ENCODE peak calls at places on chromosome 1, in five cellular contexts. One of them, this sample, is unnamed.

GRCh38 chr1:204672482-204673216 is 12.9 kb downstream of the LRRN2 start:
- DNase-seq in colonic mucosa: no peak
- DNase-seq in testis: no peak
- DNase-seq in dorsolateral prefrontal cortex: peak; percentile 75
- DNase-seq in transverse colon: no peak
- DNase-seq in this sample: no peak

GRCh38 chr1:186082235-186082937 is 292.7 kb downstream of the TPR start:
- DNase-seq in colonic mucosa: peak; percentile 91
- DNase-seq in transverse colon: peak; percentile 86
- DNase-seq in dorsolateral prefrontal cortex: no peak
- DNase-seq in testis: peak; percentile 66
- DNase-seq in this sample: peak; percentile 86

GRCh38 chr1:58430355-58431335 is 115.9 kb downstream of the OMA1 start:
- DNase-seq in transverse colon: no peak
- DNase-seq in dorsolateral prefrontal cortex: no peak
- DNase-seq in colonic mucosa: no peak
- DNase-seq in testis: peak; percentile 28
- DNase-seq in this sample: no peak

GRCh38 chr1:77991638-77992037 is 12.8 kb upstream of the FUBP1 start:
- DNase-seq in testis: no peak
- DNase-seq in dorsolateral prefrontal cortex: no peak
- DNase-seq in transverse colon: no peak
- DNase-seq in colonic mucosa: no peak
- DNase-seq in this sample: no peak

GRCh38 chr1:2316451-2316940 is 74.9 kb downstream of the MORN1 start:
- DNase-seq in dorsolateral prefrontal cortex: no peak
- DNase-seq in transverse colon: no peak
- DNase-seq in testis: no peak
- DNase-seq in colonic mucosa: no peak
- DNase-seq in this sample: no peak

GRCh38 chr1:94101613-94101940 is 19.4 kb downstream of the ABCA4 start:
- DNase-seq in transverse colon: no peak
- DNase-seq in dorsolateral prefrontal cortex: no peak
- DNase-seq in colonic mucosa: no peak
- DNase-seq in testis: no peak
- DNase-seq in this sample: no peak

GRCh38 chr1:174021611-174022079 is 512 bp downstream of the RC3H1 start:
- DNase-seq in testis: peak; percentile 72
- DNase-seq in colonic mucosa: peak; percentile 64
- DNase-seq in transverse colon: peak; percentile 53
- DNase-seq in dorsolateral prefrontal cortex: peak; percentile 56
- DNase-seq in this sample: no peak

GRCh38 chr1:184945678-184946412 is 28.5 kb downstream of the NIBAN1 start:
- DNase-seq in testis: no peak
- DNase-seq in transverse colon: no peak
- DNase-seq in dorsolateral prefrontal cortex: no peak
- DNase-seq in colonic mucosa: no peak
- DNase-seq in this sample: peak; percentile 75

GRCh38 chr1:54569339-54569738 is 21.3 kb downstream of the ACOT11 start:
- DNase-seq in testis: no peak
- DNase-seq in dorsolateral prefrontal cortex: no peak
- DNase-seq in colonic mucosa: no peak
- DNase-seq in transverse colon: no peak
- DNase-seq in this sample: no peak

GRCh38 chr1:33242652-33243051 is 13.6 kb upstream of the ZNF362 start:
- DNase-seq in colonic mucosa: no peak
- DNase-seq in transverse colon: no peak
- DNase-seq in testis: no peak
- DNase-seq in dorsolateral prefrontal cortex: no peak
- DNase-seq in this sample: no peak

GRCh38 chr1:228471762-228472398 is 15.3 kb upstream of the RNF187 start:
- DNase-seq in colonic mucosa: peak; percentile 33
- DNase-seq in testis: no peak
- DNase-seq in dorsolateral prefrontal cortex: no peak
- DNase-seq in transverse colon: no peak
- DNase-seq in this sample: peak; percentile 70

GRCh38 chr1:228471154-228471761 is 15.9 kb upstream of the RNF187 start:
- DNase-seq in transverse colon: no peak
- DNase-seq in dorsolateral prefrontal cortex: no peak
- DNase-seq in colonic mucosa: no peak
- DNase-seq in testis: no peak
- DNase-seq in this sample: no peak

GRCh38 chr1:228465571-228466146 is 21.5 kb upstream of the RNF187 start:
- DNase-seq in dorsolateral prefrontal cortex: no peak
- DNase-seq in testis: no peak
- DNase-seq in transverse colon: no peak
- DNase-seq in colonic mucosa: no peak
- DNase-seq in this sample: no peak

GRCh38 chr1:228472655-228473054 is 14.5 kb upstream of the RNF187 start:
- DNase-seq in colonic mucosa: no peak
- DNase-seq in testis: no peak
- DNase-seq in dorsolateral prefrontal cortex: no peak
- DNase-seq in transverse colon: no peak
- DNase-seq in this sample: no peak

DNA sequence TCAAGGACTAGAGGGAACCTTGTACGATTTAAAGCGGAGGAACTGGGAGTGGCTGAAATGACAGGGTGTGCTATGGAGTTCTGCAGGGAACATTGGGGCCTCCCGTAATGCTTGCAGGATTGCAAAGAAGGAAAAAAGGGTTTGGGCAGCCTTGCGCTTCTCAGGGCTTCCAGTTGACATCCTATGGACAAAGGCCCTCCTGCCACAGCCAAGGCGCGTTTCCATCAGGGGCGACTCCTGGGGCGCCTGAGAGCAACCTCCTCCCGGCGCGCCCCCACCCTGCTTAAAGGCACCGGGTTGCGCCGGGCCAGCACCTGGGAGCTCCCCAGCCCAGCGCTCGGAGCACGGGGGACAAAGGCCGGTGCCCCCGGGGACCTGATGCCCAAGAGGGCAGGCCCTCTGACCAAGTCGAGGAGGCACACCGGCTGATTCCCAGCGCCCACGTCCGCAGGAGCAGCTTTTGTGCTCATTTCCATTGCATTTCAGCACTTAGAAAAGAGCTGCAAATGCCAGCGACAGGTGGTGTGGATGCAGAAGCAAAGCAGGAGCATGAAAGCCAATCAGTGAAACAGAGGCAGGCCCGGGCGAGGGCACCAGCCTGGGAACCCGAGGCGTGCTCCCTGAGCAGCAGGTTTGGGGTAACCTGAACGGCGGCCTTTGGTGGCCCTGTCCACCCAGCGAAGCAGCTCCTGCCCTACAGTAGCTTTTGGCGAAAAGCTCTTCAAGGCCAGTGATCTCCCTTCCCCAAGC is 17.6 kb upstream of the RNF187 start:
- DNase-seq in colonic mucosa: no peak
- DNase-seq in transverse colon: no peak
- DNase-seq in testis: no peak
- DNase-seq in dorsolateral prefrontal cortex: no peak
- DNase-seq in this sample: no peak
- H3K4me3 ChIP-seq in colonic mucosa: no peak overlapping the region
- H3K4me3 ChIP-seq in transverse colon: no peak overlapping the region
- H3K4me3 ChIP-seq in testis: no peak overlapping the region
- H3K4me3 ChIP-seq in dorsolateral prefrontal cortex: no peak overlapping the region
- H3K4me3 ChIP-seq in this sample: no peak overlapping the region

DNA sequence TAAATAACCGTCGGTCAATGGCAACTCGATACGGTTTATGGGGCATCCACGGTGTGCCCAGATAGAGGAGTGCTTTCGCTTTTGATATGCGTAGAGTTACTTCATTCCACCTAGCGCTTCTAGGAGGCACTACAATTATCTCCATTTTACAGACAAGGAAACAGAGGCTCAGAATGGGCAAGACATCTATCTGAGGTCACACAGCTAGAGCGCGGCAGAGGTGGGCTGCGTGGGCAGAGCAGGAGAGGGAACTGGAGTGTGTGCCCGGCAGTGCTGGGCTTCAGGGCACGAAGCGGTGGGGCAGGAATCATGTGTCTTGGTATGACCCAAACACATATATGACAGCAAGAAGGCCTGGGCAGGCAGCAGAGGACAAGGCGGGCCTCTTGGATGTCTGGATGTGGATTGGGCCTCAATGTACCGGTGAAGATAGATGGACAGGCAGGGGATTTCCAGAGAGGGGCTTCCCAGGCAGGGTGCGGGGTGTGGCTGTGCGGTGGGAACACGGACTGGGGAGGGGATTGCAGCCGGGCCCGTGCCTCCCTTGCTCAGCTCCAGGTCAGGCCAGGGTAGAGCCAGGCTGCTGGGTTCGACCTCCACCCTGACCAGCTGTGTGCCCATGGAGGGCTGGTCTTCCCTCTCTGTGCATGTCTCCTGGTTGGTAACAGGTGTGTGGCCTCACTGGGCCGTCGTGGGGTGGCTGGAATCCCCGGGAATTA is 21.2 kb downstream of the TP73 start:
- DNase-seq in dorsolateral prefrontal cortex: no peak
- DNase-seq in testis: no peak
- DNase-seq in transverse colon: no peak
- DNase-seq in colonic mucosa: no peak
- DNase-seq in this sample: no peak
- H3K4me3 ChIP-seq in dorsolateral prefrontal cortex: no peak overlapping the region
- H3K4me3 ChIP-seq in testis: no peak overlapping the region
- H3K4me3 ChIP-seq in transverse colon: no peak overlapping the region
- H3K4me3 ChIP-seq in colonic mucosa: no peak overlapping the region
- H3K4me3 ChIP-seq in this sample: no peak overlapping the region

GRCh38 chr1:27153549-27153886 is 1.4 kb downstream of the SLC9A1 start:
- DNase-seq in testis: no peak
- DNase-seq in dorsolateral prefrontal cortex: no peak
- DNase-seq in colonic mucosa: peak; percentile 58
- DNase-seq in transverse colon: peak; percentile 47
- DNase-seq in this sample: no peak

GRCh38 chr1:27153927-27154358 is 982 bp downstream of the SLC9A1 start:
- DNase-seq in colonic mucosa: no peak
- DNase-seq in testis: no peak
- DNase-seq in transverse colon: no peak
- DNase-seq in dorsolateral prefrontal cortex: no peak
- DNase-seq in this sample: no peak

GRCh38 chr1:27154469-27154990 is 395 bp downstream of the SLC9A1 start:
- DNase-seq in testis: no peak
- DNase-seq in colonic mucosa: no peak
- DNase-seq in dorsolateral prefrontal cortex: no peak
- DNase-seq in transverse colon: no peak
- DNase-seq in this sample: no peak

GRCh38 chr1:27152004-27152828 is 2.7 kb downstream of the SLC9A1 start:
- DNase-seq in testis: peak; percentile 24
- DNase-seq in colonic mucosa: no peak
- DNase-seq in transverse colon: no peak
- DNase-seq in dorsolateral prefrontal cortex: no peak
- DNase-seq in this sample: peak; percentile 32

GRCh38 chr1:27152829-27153548 is 1.9 kb downstream of the SLC9A1 start:
- DNase-seq in transverse colon: no peak
- DNase-seq in colonic mucosa: no peak
- DNase-seq in dorsolateral prefrontal cortex: no peak
- DNase-seq in testis: no peak
- DNase-seq in this sample: no peak
- H3K4me3 ChIP-seq in transverse colon: peak overlapping the region; percentile 26
- H3K4me3 ChIP-seq in colonic mucosa: peak overlapping the region; percentile 83
- H3K4me3 ChIP-seq in dorsolateral prefrontal cortex: peak overlapping the region; percentile 87
- H3K4me3 ChIP-seq in testis: no peak overlapping the region
- H3K4me3 ChIP-seq in this sample: peak overlapping the region; percentile 4

GRCh38 chr1:193105821-193106177 is 585 bp upstream of the GLRX2 start:
- DNase-seq in transverse colon: no peak
- DNase-seq in testis: no peak
- DNase-seq in dorsolateral prefrontal cortex: no peak
- DNase-seq in colonic mucosa: no peak
- DNase-seq in this sample: no peak
- H3K4me3 ChIP-seq in transverse colon: no peak overlapping the region
- H3K4me3 ChIP-seq in testis: peak overlapping the region; percentile 89
- H3K4me3 ChIP-seq in dorsolateral prefrontal cortex: peak overlapping the region; percentile 93
- H3K4me3 ChIP-seq in colonic mucosa: peak overlapping the region; percentile 87
- H3K4me3 ChIP-seq in this sample: peak overlapping the region; percentile 70